ENCODE peak calls at places on chromosome 15, in five cellular contexts. W is astrocyte of the spinal cord, U is GM13976, A is psoas muscle, T is Calu3. E is an unnamed sample.

GRCh38 chr15:69194854-69195253 is 34.4 kb downstream of the GLCE start:
- DNase-seq in T (no peak), A (no peak), U (no peak), W (peak; percentile 8), E (no peak)

GRCh38 chr15:78149805-78150751 is 916 bp downstream of the IDH3A start:
- DNase-seq in A (no peak), T (no peak), U (no peak), W (peak; percentile 21), E (peak; percentile 47)

GRCh38 chr15:95911570-95912279 is 418.8 kb upstream of the NR2F2 start:
- DNase-seq in U (no peak), A (no peak), W (no peak), T (no peak), E (no peak)

GRCh38 chr15:77659350-77660321 is 26.9 kb upstream of the LINGO1 start:
- DNase-seq in T (peak; percentile 84), U (peak; percentile 83), W (peak; percentile 7), A (peak; percentile 41), E (peak; percentile 69)

GRCh38 chr15:48681274-48681840 is 35.8 kb upstream of the FBN1 start:
- DNase-seq in U (no peak), W (peak; percentile 59), T (no peak), A (no peak), E (no peak)

GRCh38 chr15:71807691-71808091 is 2.7 kb upstream of the NR2E3 start:
- DNase-seq in W (peak; percentile 29), U (no peak), T (no peak), A (no peak), E (no peak)

GRCh38 chr15:75718326-75718725 is 5.7 kb upstream of the CSPG4 start:
- DNase-seq in A (no peak), U (no peak), T (peak; percentile 47), W (peak; percentile 29), E (peak; percentile 47)

GRCh38 chr15:83178387-83178786 is 29.2 kb downstream of the HDGFL3 start:
- DNase-seq in W (no peak), T (no peak), U (no peak), A (no peak), E (no peak)

GRCh38 chr15:72112805-72113204 is 5.1 kb downstream of the MYO9A start:
- DNase-seq in W (no peak), T (no peak), U (no peak), A (no peak), E (no peak)

GRCh38 chr15:43292375-43293078 is 25.8 kb upstream of the TGM5 start:
- DNase-seq in W (no peak), U (no peak), A (no peak), T (no peak), E (no peak)

GRCh38 chr15:80404719-80405553 is 754 bp downstream of the ARNT2 start:
- DNase-seq in W (peak; percentile 4), A (peak; percentile 16), U (peak; percentile 48), T (peak; percentile 6), E (no peak)

GRCh38 chr15:79076661-79077060 is 13.9 kb downstream of the RASGRF1 start:
- DNase-seq in T (no peak), U (no peak), A (no peak), W (no peak), E (no peak)

GRCh38 chr15:91787198-91787597 is 66.3 kb upstream of the SLCO3A1 start:
- DNase-seq in W (no peak), U (no peak), A (no peak), T (no peak), E (no peak)

GRCh38 chr15:48494646-48495045 is 150.9 kb downstream of the FBN1 start:
- DNase-seq in U (no peak), T (no peak), A (no peak), W (peak; percentile 53), E (no peak)

GRCh38 chr15:87661481-87661880 is 595.1 kb downstream of the NTRK3 start:
- DNase-seq in U (no peak), T (no peak), W (no peak), A (no peak), E (no peak)

GRCh38 chr15:87660494-87661129 is 595.9 kb downstream of the NTRK3 start:
- DNase-seq in T (no peak), A (no peak), U (no peak), W (no peak), E (no peak)

GRCh38 chr15:87656373-87656772 is 600.2 kb downstream of the NTRK3 start:
- DNase-seq in W (no peak), A (no peak), T (no peak), U (no peak), E (no peak)

GRCh38 chr15:87662575-87662974 is 594.0 kb downstream of the NTRK3 start:
- DNase-seq in U (no peak), W (no peak), T (no peak), A (no peak), E (no peak)

DNA sequence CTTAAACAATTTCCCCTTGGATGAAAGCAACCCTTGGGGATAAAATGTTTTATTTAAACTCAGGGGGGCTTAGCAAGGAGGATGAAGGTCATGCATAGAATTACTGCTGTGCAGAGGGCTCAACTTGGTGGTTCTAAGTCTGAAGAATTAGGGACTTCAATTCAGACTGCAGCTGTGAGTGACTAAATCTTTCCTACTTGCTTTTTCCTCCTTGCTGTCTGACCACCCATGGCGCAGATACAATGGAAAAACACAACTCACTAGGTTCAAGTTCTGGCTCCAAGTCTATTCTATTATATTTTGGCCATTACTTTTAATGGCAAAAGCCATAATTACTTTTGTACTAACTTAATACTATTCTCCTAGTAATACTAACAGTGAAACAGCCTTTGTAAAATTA is 594.6 kb downstream of the NTRK3 start:
- DNase-seq in W (peak; percentile 19), A (no peak), U (no peak), T (no peak), E (no peak)
- TF ChIP-seq CTCF in W (no peak), A (no peak), U (no peak), T (no peak), E (no peak)

GRCh38 chr15:65558997-65559760 is 28.9 kb downstream of the HACD3 start:
- DNase-seq in U (no peak), T (no peak), A (no peak), W (no peak), E (no peak)
- TF ChIP-seq CTCF in U (no peak), T (no peak), A (no peak), W (no peak), E (no peak)

GRCh38 chr15:22962611-22963010 is 17.6 kb downstream of the CYFIP1 start:
- DNase-seq in U (no peak), W (no peak), T (no peak), A (no peak), E (no peak)
- TF ChIP-seq CTCF in U (no peak), W (no peak), T (no peak), A (no peak), E (no peak)

GRCh38 chr15:44536298-44536961 is 517 bp upstream of the EIF3J start:
- DNase-seq in T (peak; percentile 82), U (no peak), A (peak; percentile 84), W (no peak), E (peak; percentile 87)
- TF ChIP-seq CTCF in T (no peak), U (peak; percentile 70), A (peak; percentile 49), W (peak; percentile 56), E (peak; percentile 35)

GRCh38 chr15:45279024-45279697 is 27.1 kb downstream of the SLC28A2 start:
- DNase-seq in T (peak; percentile 97), A (peak; percentile 97), U (peak; percentile 98), W (peak; percentile 97), E (peak; percentile 98)

GRCh38 chr15:45274636-45275035 is 22.6 kb downstream of the SLC28A2 start:
- DNase-seq in W (no peak), A (no peak), T (peak; percentile 9), U (no peak), E (no peak)

GRCh38 chr15:45276851-45277250 is 24.8 kb downstream of the SLC28A2 start:
- DNase-seq in U (peak; percentile 51), A (no peak), W (peak; percentile 6), T (no peak), E (peak; percentile 51)
- TF ChIP-seq CTCF in U (peak; percentile 55), A (peak; percentile 50), W (peak; percentile 40), T (no peak), E (peak; percentile 46)

GRCh38 chr15:42048080-42048820 is 27.4 kb upstream of the PLA2G4E start:
- DNase-seq in A (no peak), W (no peak), T (no peak), U (no peak), E (peak; percentile 26)

GRCh38 chr15:42048821-42049200 is 28.0 kb upstream of the PLA2G4E start:
- DNase-seq in W (no peak), U (no peak), T (no peak), A (no peak), E (no peak)

GRCh38 chr15:42053914-42054313 is 33.1 kb upstream of the PLA2G4E start:
- DNase-seq in U (no peak), W (no peak), T (no peak), A (no peak), E (no peak)

GRCh38 chr15:42053010-42053409 is 32.2 kb upstream of the PLA2G4E start:
- DNase-seq in T (no peak), W (no peak), A (no peak), U (no peak), E (no peak)

DNA sequence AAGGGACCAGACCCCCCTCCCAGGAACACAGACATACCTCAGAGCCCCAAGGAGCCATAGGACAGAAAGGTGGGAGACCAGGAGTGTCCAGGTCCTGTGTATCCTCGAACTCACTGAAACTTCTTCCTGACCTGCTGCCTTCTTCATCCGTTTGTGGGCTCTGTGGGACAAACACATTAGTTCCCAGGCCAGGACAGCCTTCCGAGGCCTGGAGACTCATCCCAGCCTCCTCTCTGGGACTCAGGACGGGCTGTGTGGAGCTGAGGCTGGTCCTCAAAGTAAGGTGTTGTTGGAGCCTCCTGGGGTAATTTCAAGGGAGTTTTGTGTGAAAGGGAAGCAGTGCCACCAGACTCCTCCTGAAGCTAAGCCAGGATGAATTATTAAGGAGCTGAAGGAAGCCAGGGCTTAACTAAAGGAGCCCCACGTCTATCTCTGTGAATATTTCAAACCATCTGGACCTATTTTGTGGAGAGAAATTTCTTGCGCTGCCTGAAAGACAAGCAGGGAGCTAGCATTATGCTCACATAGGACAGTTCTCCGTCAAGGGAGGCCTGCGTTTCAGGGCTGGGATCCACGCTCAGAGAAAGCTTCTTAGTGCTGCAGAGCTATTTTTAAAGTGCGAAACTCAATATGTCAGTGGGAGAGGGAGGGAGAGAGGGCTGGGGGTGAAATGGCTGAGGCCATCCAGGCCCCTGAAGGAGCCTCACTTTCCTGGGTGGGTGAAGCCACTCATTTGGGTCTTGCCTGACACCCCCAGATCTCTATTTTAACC is 29.8 kb upstream of the PLA2G4E start:
- DNase-seq in T (no peak), A (no peak), W (no peak), U (no peak), E (no peak)
- TF ChIP-seq CTCF in T (no peak), A (no peak), W (no peak), U (no peak), E (no peak)